ENCODE peak calls at places on chromosome 11, in four cellular contexts. P, R, O and Y are unnamed samples.

GRCh38 chr11:93662177-93662575 is 694 bp downstream of the CEP295 start:
- DNase-seq in P (no peak), R (no peak), O (no peak), Y (no peak)

GRCh38 chr11:76362716-76363115 is 18.2 kb downstream of the THAP12 start:
- DNase-seq in P (no peak), R (no peak), O (no peak), Y (no peak)

GRCh38 chr11:28794405-28794804 is 686.2 kb downstream of the METTL15 start:
- DNase-seq in P (no peak), R (no peak), O (no peak), Y (no peak)

GRCh38 chr11:70467196-70468085 is 69.1 kb downstream of the CTTN start:
- DNase-seq in P (peak; percentile 80), R (peak; percentile 58), O (peak; percentile 66), Y (peak; percentile 76)

GRCh38 chr11:65471410-65471762 is 27.5 kb upstream of the MALAT1 start:
- DNase-seq in P (peak; percentile 69), R (peak; percentile 80), O (peak; percentile 77), Y (peak; percentile 77)

GRCh38 chr11:43576834-43577521 is 103.6 kb upstream of the HSD17B12 start:
- DNase-seq in P (peak; percentile 93), R (peak; percentile 55), O (no peak), Y (peak; percentile 44)

GRCh38 chr11:121309688-121310087 is 17.1 kb downstream of the SC5D start:
- DNase-seq in P (no peak), R (no peak), O (no peak), Y (no peak)

GRCh38 chr11:116333193-116333592 is 439.6 kb downstream of the BUD13 start:
- DNase-seq in P (no peak), R (no peak), O (no peak), Y (no peak)

GRCh38 chr11:17765381-17766359 is 31.1 kb downstream of the KCNC1 start:
- DNase-seq in P (peak; percentile 89), R (no peak), O (no peak), Y (no peak)

GRCh38 chr11:39209966-39210365 is 2249.5 kb downstream of the LRRC4C start:
- DNase-seq in P (no peak), R (no peak), O (no peak), Y (no peak)

GRCh38 chr11:70448983-70449567 is 50.7 kb downstream of the CTTN start:
- DNase-seq in P (no peak), R (no peak), O (no peak), Y (no peak)

GRCh38 chr11:72807021-72807693 is 7.1 kb upstream of the ATG16L2 start:
- DNase-seq in P (peak; percentile 0), R (peak; percentile 60), O (peak; percentile 55), Y (no peak)

GRCh38 chr11:103091441-103091809 is 535 bp downstream of the DCUN1D5 start:
- DNase-seq in P (peak; percentile 58), R (peak; percentile 27), O (no peak), Y (peak; percentile 67)

GRCh38 chr11:27216268-27217149 is 146.5 kb downstream of the CCDC34 start:
- DNase-seq in P (no peak), R (peak; percentile 77), O (no peak), Y (peak; percentile 94)

GRCh38 chr11:134047586-134047999 is 21.3 kb upstream of the JAM3 start:
- DNase-seq in P (no peak), R (peak; percentile 88), O (peak; percentile 50), Y (peak; percentile 92)

GRCh38 chr11:1825039-1825740 is 9.6 kb upstream of the SYT8 start:
- DNase-seq in P (peak; percentile 96), R (no peak), O (no peak), Y (no peak)

GRCh38 chr11:99534812-99535211 is 514.1 kb downstream of the CNTN5 start:
- DNase-seq in P (no peak), R (peak; percentile 75), O (no peak), Y (no peak)

GRCh38 chr11:34637303-34637702 is 16.4 kb downstream of the EHF start:
- DNase-seq in P (no peak), R (no peak), O (no peak), Y (no peak)

GRCh38 chr11:46682773-46683752 is 17.4 kb downstream of the ARHGAP1 start:
- DNase-seq in P (no peak), R (no peak), O (no peak), Y (peak; percentile 28)

GRCh38 chr11:131914299-131914902 is 544.0 kb downstream of the NTM start:
- DNase-seq in P (no peak), R (peak; percentile 48), O (peak; percentile 3), Y (no peak)

GRCh38 chr11:16982256-16982671 is 31.9 kb downstream of the PLEKHA7 start:
- DNase-seq in P (no peak), R (no peak), O (no peak), Y (no peak)

GRCh38 chr11:116517077-116517476 is 255.7 kb downstream of the BUD13 start:
- DNase-seq in P (no peak), R (no peak), O (no peak), Y (no peak)

GRCh38 chr11:24575392-24575791 is 78.5 kb downstream of the LUZP2 start:
- DNase-seq in P (no peak), R (peak; percentile 43), O (no peak), Y (no peak)

GRCh38 chr11:36164522-36165250 is 124.5 kb downstream of the COMMD9 start:
- DNase-seq in P (no peak), R (peak; percentile 17), O (no peak), Y (no peak)

GRCh38 chr11:18261721-18262120 is 4.3 kb upstream of the SAA1 start:
- DNase-seq in P (no peak), R (no peak), O (no peak), Y (no peak)

GRCh38 chr11:37988031-37988430 is 1390.0 kb upstream of the RAG2 start:
- DNase-seq in P (no peak), R (peak; percentile 86), O (no peak), Y (no peak)

GRCh38 chr11:73980001-73980960 is 2.4 kb downstream of the UCP2 start:
- DNase-seq in P (no peak), R (peak; percentile 17), O (no peak), Y (no peak)

GRCh38 chr11:11519184-11519583 is 102.6 kb downstream of the GALNT18 start:
- DNase-seq in P (peak; percentile 39), R (no peak), O (no peak), Y (no peak)

GRCh38 chr11:127625402-127625801 is 624.8 kb upstream of the KIRREL3 start:
- DNase-seq in P (no peak), R (no peak), O (no peak), Y (no peak)

GRCh38 chr11:100498780-100499179 is 188.3 kb upstream of the ARHGAP42 start:
- DNase-seq in P (no peak), R (no peak), O (no peak), Y (no peak)

GRCh38 chr11:77080643-77081210 is 14.0 kb downstream of the CAPN5 start:
- DNase-seq in P (no peak), R (no peak), O (no peak), Y (peak; percentile 22)

GRCh38 chr11:14026961-14027360 is 64.4 kb downstream of the SPON1 start:
- DNase-seq in P (no peak), R (peak; percentile 41), O (no peak), Y (peak; percentile 14)

GRCh38 chr11:26987205-26987604 is 6.7 kb upstream of the FIBIN start:
- DNase-seq in P (no peak), R (no peak), O (peak; percentile 57), Y (no peak)

GRCh38 chr11:128929991-128930390 is 12.7 kb downstream of the TP53AIP1 start:
- DNase-seq in P (no peak), R (no peak), O (no peak), Y (no peak)

GRCh38 chr11:76791861-76792260 is 8.7 kb downstream of the TSKU start:
- DNase-seq in P (no peak), R (peak; percentile 78), O (no peak), Y (no peak)

GRCh38 chr11:95778699-95779098 is 10.9 kb downstream of the FAM76B start:
- DNase-seq in P (no peak), R (no peak), O (no peak), Y (no peak)

GRCh38 chr11:95780544-95780943 is 9.0 kb downstream of the FAM76B start:
- DNase-seq in P (no peak), R (no peak), O (no peak), Y (no peak)

GRCh38 chr11:95776859-95777258 is 12.7 kb downstream of the FAM76B start:
- DNase-seq in P (no peak), R (no peak), O (no peak), Y (no peak)
- H3K27ac ChIP-seq in P (no peak overlapping the region), R (no peak overlapping the region), O (no peak overlapping the region), Y (no peak overlapping the region)

GRCh38 chr11:58578635-58579191 is at the start of gene ZFP91:
- DNase-seq in P (peak; percentile 99), R (peak; percentile 98), O (peak; percentile 99), Y (peak; percentile 99)

GRCh38 chr11:58579192-58580129 is 598 bp downstream of the ZFP91 start:
- DNase-seq in P (peak; percentile 90), R (peak; percentile 92), O (peak; percentile 93), Y (peak; percentile 96)

GRCh38 chr11:58582437-58582836 is 3.6 kb downstream of the ZFP91 start:
- DNase-seq in P (no peak), R (no peak), O (no peak), Y (no peak)

GRCh38 chr11:58578136-58578634 is 678 bp upstream of the ZFP91 start:
- DNase-seq in P (peak; percentile 98), R (peak; percentile 99), O (peak; percentile 98), Y (peak; percentile 97)

DNA sequence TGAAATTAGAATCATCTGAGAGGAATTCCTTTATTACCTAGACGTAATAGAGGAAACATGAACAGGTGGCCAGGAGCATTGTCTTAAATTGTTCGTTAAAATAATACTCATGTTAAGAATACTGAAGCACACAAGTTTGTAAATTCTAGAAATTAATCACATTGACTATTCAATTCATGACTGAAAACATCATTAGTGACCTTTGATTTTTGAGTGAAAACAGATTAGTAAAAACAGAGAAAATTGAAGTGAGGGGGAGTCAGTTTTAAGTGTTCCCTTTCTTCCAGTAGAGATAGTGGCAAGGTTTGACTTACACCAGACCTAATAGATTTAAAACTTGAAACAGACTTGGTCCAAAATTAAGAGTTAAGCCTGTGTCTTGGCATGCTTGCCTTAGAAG is 1.4 kb downstream of the ZFP91 start:
- DNase-seq in P (no peak), R (no peak), O (no peak), Y (no peak)
- H3K4me3 ChIP-seq in P (peak overlapping the region; percentile 98), R (peak overlapping the region; percentile 90), O (peak overlapping the region; percentile 99), Y (peak overlapping the region; percentile 87)

GRCh38 chr11:111730031-111730430 is 36.2 kb downstream of the PPP2R1B start:
- DNase-seq in P (no peak), R (no peak), O (no peak), Y (no peak)
- H3K27ac ChIP-seq in P (no peak overlapping the region), R (no peak overlapping the region), O (no peak overlapping the region), Y (peak overlapping the region; percentile 83)

DNA sequence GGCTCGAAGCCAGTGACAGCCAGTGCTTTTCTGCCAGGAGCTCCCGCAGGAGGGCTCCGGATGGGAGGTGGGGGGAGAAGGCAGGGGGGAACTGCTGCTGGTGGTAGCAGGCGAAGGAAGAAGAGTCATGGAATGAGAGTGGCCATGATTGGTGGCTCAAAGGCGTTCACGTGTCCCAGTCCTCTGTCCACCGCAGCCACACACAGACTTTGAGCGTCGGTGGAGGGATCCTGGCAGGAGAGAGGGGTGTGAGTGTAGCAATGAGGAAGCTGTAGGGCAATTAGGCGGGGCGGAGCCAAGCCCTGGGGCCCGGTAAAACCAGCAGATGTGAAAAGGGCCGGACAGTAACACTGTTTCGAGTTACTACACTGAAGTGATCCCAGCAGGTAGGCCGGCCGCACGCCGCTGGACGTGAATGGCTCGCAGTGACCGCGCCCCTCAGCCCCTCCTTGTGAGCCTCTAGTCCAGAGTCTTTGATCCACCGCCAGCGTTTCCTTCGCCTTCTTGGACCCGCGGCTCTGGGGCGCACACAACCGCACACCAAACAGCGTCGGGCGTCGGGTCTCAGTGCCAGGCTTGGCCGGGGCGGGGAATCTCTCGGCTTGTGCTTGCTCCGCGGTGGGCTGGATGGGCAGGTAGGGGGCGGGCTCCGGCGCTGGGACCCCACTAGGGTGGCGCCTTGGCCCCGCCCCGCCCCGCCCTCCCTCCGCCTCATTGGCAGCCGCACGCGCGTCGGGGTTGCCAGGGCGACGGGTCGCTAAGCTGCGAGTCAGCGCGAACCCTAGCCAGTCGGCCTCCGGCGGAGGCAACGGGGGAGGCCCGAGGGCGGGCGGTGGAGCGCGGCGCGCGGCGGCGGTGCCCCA is at the start of gene LRRC10B:
- DNase-seq in P (peak; percentile 96), R (no peak), O (no peak), Y (peak; percentile 66)
- H3K4me3 ChIP-seq in P (peak within 1 kb of the TSS; percentile 46), R (peak within 1 kb of the TSS; percentile 2), O (no peak within 1 kb of the TSS), Y (peak within 1 kb of the TSS; percentile 6)